ENCODE peak calls at places on chromosome 3, in nine cellular contexts. L, P, A, T, Z, J, V, Q and E are unnamed samples.
A peak's percentile ranks its signal among the peaks of the same experiment; 100 is the strongest.

GRCh38 chr3:31356941-31357340 is 175.8 kb upstream of the STT3B start:
- DNase-seq in L (no peak), P (no peak), A (no peak), T (no peak), Z (no peak), J (no peak), V (no peak), Q (no peak), E (no peak)

GRCh38 chr3:13718000-13718399 is 161.9 kb downstream of the WNT7A start:
- DNase-seq in L (no peak), P (no peak), A (no peak), T (no peak), Z (peak; percentile 18), J (no peak), V (no peak), Q (no peak), E (no peak)

GRCh38 chr3:43028678-43029490 is 49.8 kb downstream of the GASK1A start:
- DNase-seq in L (no peak), P (no peak), A (no peak), T (no peak), Z (no peak), J (no peak), V (no peak), Q (no peak), E (no peak)

GRCh38 chr3:50205719-50206276 is 727 bp downstream of the SLC38A3 start:
- DNase-seq in L (no peak), P (no peak), A (peak; percentile 16), T (no peak), Z (no peak), J (no peak), V (no peak), Q (no peak), E (peak; percentile 57)

GRCh38 chr3:16820485-16820884 is 64.3 kb upstream of the PLCL2 start:
- DNase-seq in L (no peak), P (no peak), A (no peak), T (no peak), Z (no peak), J (no peak), V (no peak), Q (peak; percentile 34), E (no peak)

GRCh38 chr3:42674151-42674550 is 11.2 kb upstream of the KLHL40 start:
- DNase-seq in L (no peak), P (no peak), A (no peak), T (no peak), Z (no peak), J (no peak), V (no peak), Q (no peak), E (no peak)

GRCh38 chr3:127787071-127787490 is 35.2 kb downstream of the MGLL start:
- DNase-seq in L (no peak), P (no peak), A (no peak), T (peak; percentile 62), Z (no peak), J (no peak), V (peak; percentile 21), Q (no peak), E (no peak)

GRCh38 chr3:36362973-36363372 is 17.3 kb upstream of the STAC start:
- DNase-seq in L (no peak), P (peak; percentile 82), A (no peak), T (no peak), Z (no peak), J (no peak), V (no peak), Q (no peak), E (no peak)

GRCh38 chr3:114272271-114272670 is 21.6 kb upstream of the TIGIT start:
- DNase-seq in L (no peak), P (no peak), A (no peak), T (no peak), Z (no peak), J (no peak), V (no peak), Q (no peak), E (no peak)